ENCODE peak calls at places on chromosome 18, in six cellular contexts. One of them, this sample, is unnamed.

GRCh38 chr18:46169464-46169941 is 65.3 kb downstream of the HAUS1 start:
- DNase-seq in CD4-positive, CD25-positive, alpha-beta regulatory T cell: no peak
- DNase-seq in CD8-positive, alpha-beta memory T cell: no peak
- DNase-seq in pancreas: no peak
- DNase-seq in heart right ventricle: no peak
- DNase-seq in thoracic aorta: no peak
- DNase-seq in this sample: no peak

GRCh38 chr18:9055626-9056025 is 46.9 kb upstream of the NDUFV2 start:
- DNase-seq in CD4-positive, CD25-positive, alpha-beta regulatory T cell: no peak
- DNase-seq in CD8-positive, alpha-beta memory T cell: no peak
- DNase-seq in pancreas: no peak
- DNase-seq in heart right ventricle: no peak
- DNase-seq in thoracic aorta: no peak
- DNase-seq in this sample: no peak

GRCh38 chr18:24271381-24272331 is 126.0 kb downstream of the OSBPL1A start:
- DNase-seq in CD4-positive, CD25-positive, alpha-beta regulatory T cell: no peak
- DNase-seq in CD8-positive, alpha-beta memory T cell: no peak
- DNase-seq in pancreas: peak; percentile 92
- DNase-seq in heart right ventricle: peak; percentile 79
- DNase-seq in thoracic aorta: no peak
- DNase-seq in this sample: no peak

GRCh38 chr18:23136326-23137092 is 1.2 kb downstream of the CABLES1 start:
- DNase-seq in CD4-positive, CD25-positive, alpha-beta regulatory T cell: no peak
- DNase-seq in CD8-positive, alpha-beta memory T cell: peak; percentile 12
- DNase-seq in pancreas: peak; percentile 84
- DNase-seq in heart right ventricle: peak; percentile 57
- DNase-seq in thoracic aorta: no peak
- DNase-seq in this sample: no peak

GRCh38 chr18:6382968-6383367 is 31.7 kb downstream of the L3MBTL4 start:
- DNase-seq in CD4-positive, CD25-positive, alpha-beta regulatory T cell: no peak
- DNase-seq in CD8-positive, alpha-beta memory T cell: no peak
- DNase-seq in pancreas: no peak
- DNase-seq in heart right ventricle: no peak
- DNase-seq in thoracic aorta: no peak
- DNase-seq in this sample: no peak

GRCh38 chr18:57221084-57221483 is 74.2 kb downstream of the BOD1L2 start:
- DNase-seq in CD4-positive, CD25-positive, alpha-beta regulatory T cell: no peak
- DNase-seq in CD8-positive, alpha-beta memory T cell: no peak
- DNase-seq in pancreas: no peak
- DNase-seq in heart right ventricle: no peak
- DNase-seq in thoracic aorta: no peak
- DNase-seq in this sample: no peak

GRCh38 chr18:33022370-33022769 is 249.5 kb upstream of the KLHL14 start:
- DNase-seq in CD4-positive, CD25-positive, alpha-beta regulatory T cell: no peak
- DNase-seq in CD8-positive, alpha-beta memory T cell: no peak
- DNase-seq in pancreas: no peak
- DNase-seq in heart right ventricle: no peak
- DNase-seq in thoracic aorta: no peak
- DNase-seq in this sample: no peak

GRCh38 chr18:42392416-42392815 is 437.4 kb downstream of the PIK3C3 start:
- DNase-seq in CD4-positive, CD25-positive, alpha-beta regulatory T cell: no peak
- DNase-seq in CD8-positive, alpha-beta memory T cell: no peak
- DNase-seq in pancreas: no peak
- DNase-seq in heart right ventricle: no peak
- DNase-seq in thoracic aorta: no peak
- DNase-seq in this sample: no peak

GRCh38 chr18:77320960-77321559 is 71.4 kb downstream of the GALR1 start:
- DNase-seq in CD4-positive, CD25-positive, alpha-beta regulatory T cell: no peak
- DNase-seq in CD8-positive, alpha-beta memory T cell: no peak
- DNase-seq in pancreas: no peak
- DNase-seq in heart right ventricle: no peak
- DNase-seq in thoracic aorta: no peak
- DNase-seq in this sample: no peak

GRCh38 chr18:76426738-76427305 is 68.2 kb downstream of the ZNF516 start:
- DNase-seq in CD4-positive, CD25-positive, alpha-beta regulatory T cell: no peak
- DNase-seq in CD8-positive, alpha-beta memory T cell: no peak
- DNase-seq in pancreas: peak; percentile 30
- DNase-seq in heart right ventricle: no peak
- DNase-seq in thoracic aorta: no peak
- DNase-seq in this sample: no peak

GRCh38 chr18:58227361-58227930 is 183.4 kb downstream of the NEDD4L start:
- DNase-seq in CD4-positive, CD25-positive, alpha-beta regulatory T cell: no peak
- DNase-seq in CD8-positive, alpha-beta memory T cell: no peak
- DNase-seq in pancreas: no peak
- DNase-seq in heart right ventricle: no peak
- DNase-seq in thoracic aorta: no peak
- DNase-seq in this sample: no peak

GRCh38 chr18:58167073-58167472 is 123.0 kb downstream of the NEDD4L start:
- DNase-seq in CD4-positive, CD25-positive, alpha-beta regulatory T cell: no peak
- DNase-seq in CD8-positive, alpha-beta memory T cell: no peak
- DNase-seq in pancreas: no peak
- DNase-seq in heart right ventricle: no peak
- DNase-seq in thoracic aorta: no peak
- DNase-seq in this sample: no peak

GRCh38 chr18:44887227-44887631 is 206.5 kb downstream of the SETBP1 start:
- DNase-seq in CD4-positive, CD25-positive, alpha-beta regulatory T cell: no peak
- DNase-seq in CD8-positive, alpha-beta memory T cell: no peak
- DNase-seq in pancreas: no peak
- DNase-seq in heart right ventricle: no peak
- DNase-seq in thoracic aorta: no peak
- DNase-seq in this sample: peak; percentile 64

GRCh38 chr18:71729611-71730010 is 814.5 kb downstream of the CBLN2 start:
- DNase-seq in CD4-positive, CD25-positive, alpha-beta regulatory T cell: no peak
- DNase-seq in CD8-positive, alpha-beta memory T cell: no peak
- DNase-seq in pancreas: no peak
- DNase-seq in heart right ventricle: no peak
- DNase-seq in thoracic aorta: no peak
- DNase-seq in this sample: no peak

GRCh38 chr18:36186461-36187137 is 698 bp upstream of the MOCOS start:
- DNase-seq in CD4-positive, CD25-positive, alpha-beta regulatory T cell: no peak
- DNase-seq in CD8-positive, alpha-beta memory T cell: no peak
- DNase-seq in pancreas: peak; percentile 79
- DNase-seq in heart right ventricle: peak; percentile 45
- DNase-seq in thoracic aorta: no peak
- DNase-seq in this sample: no peak

GRCh38 chr18:54805571-54806334 is 22.5 kb upstream of the RAB27B start:
- DNase-seq in CD4-positive, CD25-positive, alpha-beta regulatory T cell: no peak
- DNase-seq in CD8-positive, alpha-beta memory T cell: no peak
- DNase-seq in pancreas: no peak
- DNase-seq in heart right ventricle: no peak
- DNase-seq in thoracic aorta: no peak
- DNase-seq in this sample: no peak

GRCh38 chr18:13428319-13428718 is 209.8 kb downstream of the LDLRAD4 start:
- DNase-seq in CD4-positive, CD25-positive, alpha-beta regulatory T cell: no peak
- DNase-seq in CD8-positive, alpha-beta memory T cell: no peak
- DNase-seq in pancreas: no peak
- DNase-seq in heart right ventricle: no peak
- DNase-seq in thoracic aorta: no peak
- DNase-seq in this sample: peak; percentile 51

GRCh38 chr18:75164479-75164878 is 44.5 kb downstream of the PTGR3 start:
- DNase-seq in CD4-positive, CD25-positive, alpha-beta regulatory T cell: no peak
- DNase-seq in CD8-positive, alpha-beta memory T cell: no peak
- DNase-seq in pancreas: no peak
- DNase-seq in heart right ventricle: no peak
- DNase-seq in thoracic aorta: no peak
- DNase-seq in this sample: no peak

GRCh38 chr18:66813138-66813537 is 209.2 kb upstream of the CDH19 start:
- DNase-seq in CD4-positive, CD25-positive, alpha-beta regulatory T cell: no peak
- DNase-seq in CD8-positive, alpha-beta memory T cell: no peak
- DNase-seq in pancreas: no peak
- DNase-seq in heart right ventricle: no peak
- DNase-seq in thoracic aorta: no peak
- DNase-seq in this sample: no peak

GRCh38 chr18:49849331-49850217 is 36.2 kb upstream of the ACAA2 start:
- DNase-seq in CD4-positive, CD25-positive, alpha-beta regulatory T cell: no peak
- DNase-seq in CD8-positive, alpha-beta memory T cell: no peak
- DNase-seq in pancreas: no peak
- DNase-seq in heart right ventricle: no peak
- DNase-seq in thoracic aorta: no peak
- DNase-seq in this sample: no peak

GRCh38 chr18:45007531-45007930 is 326.8 kb downstream of the SETBP1 start:
- DNase-seq in CD4-positive, CD25-positive, alpha-beta regulatory T cell: no peak
- DNase-seq in CD8-positive, alpha-beta memory T cell: no peak
- DNase-seq in pancreas: no peak
- DNase-seq in heart right ventricle: no peak
- DNase-seq in thoracic aorta: no peak
- DNase-seq in this sample: no peak

GRCh38 chr18:32441536-32441935 is 29.1 kb downstream of the GAREM1 start:
- DNase-seq in CD4-positive, CD25-positive, alpha-beta regulatory T cell: no peak
- DNase-seq in CD8-positive, alpha-beta memory T cell: no peak
- DNase-seq in pancreas: no peak
- DNase-seq in heart right ventricle: no peak
- DNase-seq in thoracic aorta: no peak
- DNase-seq in this sample: no peak

GRCh38 chr18:8657873-8658521 is 47.4 kb upstream of the MTCL1 start:
- DNase-seq in CD4-positive, CD25-positive, alpha-beta regulatory T cell: no peak
- DNase-seq in CD8-positive, alpha-beta memory T cell: no peak
- DNase-seq in pancreas: no peak
- DNase-seq in heart right ventricle: no peak
- DNase-seq in thoracic aorta: no peak
- DNase-seq in this sample: no peak

GRCh38 chr18:34330308-34330707 is 105.6 kb upstream of the NOL4 start:
- DNase-seq in CD4-positive, CD25-positive, alpha-beta regulatory T cell: no peak
- DNase-seq in CD8-positive, alpha-beta memory T cell: no peak
- DNase-seq in pancreas: no peak
- DNase-seq in heart right ventricle: no peak
- DNase-seq in thoracic aorta: no peak
- DNase-seq in this sample: no peak

GRCh38 chr18:61755553-61755952 is 137.3 kb downstream of the RNF152 start:
- DNase-seq in CD4-positive, CD25-positive, alpha-beta regulatory T cell: no peak
- DNase-seq in CD8-positive, alpha-beta memory T cell: no peak
- DNase-seq in pancreas: no peak
- DNase-seq in heart right ventricle: no peak
- DNase-seq in thoracic aorta: no peak
- DNase-seq in this sample: no peak

GRCh38 chr18:44725300-44726096 is 44.8 kb downstream of the SETBP1 start:
- DNase-seq in CD4-positive, CD25-positive, alpha-beta regulatory T cell: peak; percentile 36
- DNase-seq in CD8-positive, alpha-beta memory T cell: no peak
- DNase-seq in pancreas: no peak
- DNase-seq in heart right ventricle: peak; percentile 33
- DNase-seq in thoracic aorta: no peak
- DNase-seq in this sample: no peak

GRCh38 chr18:61554117-61554776 is 221.0 kb downstream of the CDH20 start:
- DNase-seq in CD4-positive, CD25-positive, alpha-beta regulatory T cell: peak; percentile 49
- DNase-seq in CD8-positive, alpha-beta memory T cell: peak; percentile 35
- DNase-seq in pancreas: peak; percentile 46
- DNase-seq in heart right ventricle: peak; percentile 41
- DNase-seq in thoracic aorta: no peak
- DNase-seq in this sample: no peak

GRCh38 chr18:4433762-4434161 is 21.3 kb downstream of the DLGAP1 start:
- DNase-seq in CD4-positive, CD25-positive, alpha-beta regulatory T cell: no peak
- DNase-seq in CD8-positive, alpha-beta memory T cell: no peak
- DNase-seq in pancreas: no peak
- DNase-seq in heart right ventricle: no peak
- DNase-seq in thoracic aorta: no peak
- DNase-seq in this sample: no peak

DNA sequence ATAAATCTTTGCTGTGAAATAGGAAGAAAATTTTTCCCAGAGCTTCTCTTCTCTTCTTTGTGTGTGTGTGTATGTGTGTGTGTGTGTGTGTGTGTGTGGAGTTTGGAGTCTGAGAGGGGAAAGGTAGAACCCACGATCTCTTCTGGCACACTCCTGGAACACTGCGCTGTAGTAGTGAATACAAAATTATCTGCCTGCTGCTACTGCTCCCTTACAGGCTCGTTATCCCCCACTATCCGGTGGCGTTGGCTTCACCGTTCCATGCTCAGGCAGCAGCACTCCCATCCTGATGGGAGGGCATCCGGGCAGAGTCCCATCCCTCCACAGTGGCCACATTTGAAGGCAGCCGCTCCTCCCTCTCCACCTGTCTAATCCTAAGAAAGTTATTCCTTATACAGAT is 250.5 kb upstream of the MEX3C start:
- DNase-seq in CD4-positive, CD25-positive, alpha-beta regulatory T cell: no peak
- DNase-seq in CD8-positive, alpha-beta memory T cell: no peak
- DNase-seq in pancreas: no peak
- DNase-seq in heart right ventricle: no peak
- DNase-seq in thoracic aorta: no peak
- DNase-seq in this sample: no peak
- H3K4me1 ChIP-seq in CD4-positive, CD25-positive, alpha-beta regulatory T cell: no peaks in the 10 kb centered on the region
- H3K4me1 ChIP-seq in CD8-positive, alpha-beta memory T cell: no peaks in the 10 kb centered on the region
- H3K4me1 ChIP-seq in pancreas: peaks cover 5% of the 10 kb centered on the region
- H3K4me1 ChIP-seq in heart right ventricle: peaks cover 8% of the 10 kb centered on the region
- H3K4me1 ChIP-seq in thoracic aorta: no peaks in the 10 kb centered on the region
- H3K4me1 ChIP-seq in this sample: no peaks in the 10 kb centered on the region

GRCh38 chr18:80124131-80124530 is 15.1 kb downstream of the ADNP2 start:
- DNase-seq in CD4-positive, CD25-positive, alpha-beta regulatory T cell: no peak
- DNase-seq in CD8-positive, alpha-beta memory T cell: no peak
- DNase-seq in pancreas: no peak
- DNase-seq in heart right ventricle: no peak
- DNase-seq in thoracic aorta: no peak
- DNase-seq in this sample: no peak
- H3K27ac ChIP-seq in CD4-positive, CD25-positive, alpha-beta regulatory T cell: no peak overlapping the region
- H3K27ac ChIP-seq in CD8-positive, alpha-beta memory T cell: no peak overlapping the region
- H3K27ac ChIP-seq in pancreas: no peak overlapping the region
- H3K27ac ChIP-seq in heart right ventricle: no peak overlapping the region
- H3K27ac ChIP-seq in thoracic aorta: no peak overlapping the region
- H3K27ac ChIP-seq in this sample: no peak overlapping the region

GRCh38 chr18:48826806-48827205 is 124.0 kb downstream of the SMAD7 start:
- DNase-seq in CD4-positive, CD25-positive, alpha-beta regulatory T cell: no peak
- DNase-seq in CD8-positive, alpha-beta memory T cell: no peak
- DNase-seq in pancreas: no peak
- DNase-seq in heart right ventricle: no peak
- DNase-seq in thoracic aorta: no peak
- DNase-seq in this sample: no peak
- H3K4me1 ChIP-seq in CD4-positive, CD25-positive, alpha-beta regulatory T cell: peaks cover 8% of the 10 kb centered on the region
- H3K4me1 ChIP-seq in CD8-positive, alpha-beta memory T cell: peaks cover 11% of the 10 kb centered on the region
- H3K4me1 ChIP-seq in pancreas: no peaks in the 10 kb centered on the region
- H3K4me1 ChIP-seq in heart right ventricle: peaks cover 55% of the 10 kb centered on the region
- H3K4me1 ChIP-seq in thoracic aorta: peaks cover 50% of the 10 kb centered on the region
- H3K4me1 ChIP-seq in this sample: peaks cover 67% of the 10 kb centered on the region

DNA sequence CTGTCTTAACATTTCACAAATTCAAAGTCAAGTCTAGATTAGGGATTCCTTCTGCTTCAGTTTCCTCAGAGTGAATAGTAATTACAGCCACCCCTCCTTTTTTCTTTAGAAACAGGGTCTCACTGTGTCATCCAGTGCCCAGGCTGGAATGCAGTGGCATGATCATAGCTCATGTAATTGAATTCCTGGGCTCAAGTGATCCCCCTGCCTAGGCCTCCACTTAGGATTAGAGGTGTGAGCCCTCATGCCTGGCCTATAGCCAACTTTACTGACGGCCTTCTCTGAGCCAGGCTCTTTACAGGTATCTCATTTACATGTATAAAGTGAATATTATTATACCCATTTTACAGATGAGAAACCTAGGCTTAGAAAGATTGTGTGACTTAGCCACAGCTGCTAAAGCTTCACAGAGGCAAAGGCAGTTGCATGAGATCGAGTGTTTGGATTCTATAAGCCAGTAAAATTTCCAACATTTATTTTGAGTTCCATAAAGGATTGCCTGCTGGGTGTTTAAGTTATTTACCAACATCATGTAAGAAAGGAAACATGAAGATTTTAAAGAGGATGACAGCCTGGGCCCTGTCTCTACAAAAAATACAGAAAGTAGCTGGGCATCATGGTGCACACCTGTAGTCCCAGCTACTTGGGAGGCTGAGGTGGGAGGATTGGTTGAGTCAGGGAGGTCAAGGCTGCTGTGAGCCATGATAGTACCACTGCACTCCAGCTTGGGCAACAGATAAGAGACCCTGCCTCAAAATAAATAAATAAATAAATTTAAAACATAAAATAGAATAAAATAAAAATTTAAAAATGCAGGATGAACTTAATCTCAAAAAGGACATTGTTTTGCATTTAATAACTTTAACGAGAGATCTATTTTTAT is 1.8 kb downstream of the ENOSF1 start:
- DNase-seq in CD4-positive, CD25-positive, alpha-beta regulatory T cell: no peak
- DNase-seq in CD8-positive, alpha-beta memory T cell: no peak
- DNase-seq in pancreas: no peak
- DNase-seq in heart right ventricle: no peak
- DNase-seq in thoracic aorta: no peak
- DNase-seq in this sample: no peak
- H3K27ac ChIP-seq in CD4-positive, CD25-positive, alpha-beta regulatory T cell: peak overlapping the region; percentile 79
- H3K27ac ChIP-seq in CD8-positive, alpha-beta memory T cell: no peak overlapping the region
- H3K27ac ChIP-seq in pancreas: no peak overlapping the region
- H3K27ac ChIP-seq in heart right ventricle: no peak overlapping the region
- H3K27ac ChIP-seq in thoracic aorta: no peak overlapping the region
- H3K27ac ChIP-seq in this sample: no peak overlapping the region

This sample was measured in ascending aorta.